ENCODE peak calls at places on chromosome 20, in seven cellular contexts. G is prostate gland; O is hepatocyte; P is mesendoderm; M is neuronal stem cell; E is CD4-positive, CD25-positive, alpha-beta regulatory T cell; Q is MM.1S. B is an unnamed sample. For H3K4me1, the result is how much of the 10 kb centered on the place peaks cover.

GRCh38 chr20:43631598-43631997 is 35.3 kb upstream of the MYBL2 start:
- DNase-seq in G (no peak), O (no peak), P (no peak), M (no peak), E (no peak), Q (no peak), B (no peak)

GRCh38 chr20:51462566-51463276 is 79.8 kb downstream of the NFATC2 start:
- DNase-seq in G (peak), O (peak), P (no peak), M (no peak), E (no peak), Q (no peak), B (peak)

GRCh38 chr20:49570161-49570827 is 2.4 kb upstream of the PTGIS start:
- DNase-seq in G (no peak), O (no peak), P (no peak), M (no peak), E (no peak), Q (no peak), B (no peak)

GRCh38 chr20:9573598-9573997 is 59.2 kb downstream of the LAMP5 start:
- DNase-seq in G (no peak), O (no peak), P (no peak), M (peak), E (no peak), Q (no peak), B (no peak)

GRCh38 chr20:20824924-20825584 is 112.6 kb upstream of the RALGAPA2 start:
- DNase-seq in G (peak), O (peak), P (peak), M (peak), E (peak), Q (peak), B (peak)

GRCh38 chr20:45329497-45330319 is 18.5 kb downstream of the SDC4 start:
- DNase-seq in G (peak), O (no peak), P (no peak), M (no peak), E (no peak), Q (no peak), B (no peak)

GRCh38 chr20:43963872-43964791 is 49.5 kb downstream of the TOX2 start:
- DNase-seq in G (no peak), O (no peak), P (no peak), M (no peak), E (peak), Q (peak), B (no peak)

GRCh38 chr20:49270177-49270576 is 7.7 kb downstream of the ZNFX1 start:
- DNase-seq in G (no peak), O (no peak), P (no peak), M (no peak), E (no peak), Q (no peak), B (no peak)

GRCh38 chr20:36362978-36363713 is 57.0 kb downstream of the DLGAP4 start:
- DNase-seq in G (no peak), O (no peak), P (no peak), M (no peak), E (no peak), Q (no peak), B (no peak)

GRCh38 chr20:22801528-22801927 is 217.2 kb upstream of the FOXA2 start:
- DNase-seq in G (no peak), O (no peak), P (no peak), M (no peak), E (no peak), Q (no peak), B (no peak)

GRCh38 chr20:37726321-37726720 is 32.5 kb downstream of the CTNNBL1 start:
- DNase-seq in G (no peak), O (no peak), P (no peak), M (no peak), E (no peak), Q (no peak), B (no peak)

GRCh38 chr20:62957136-62958117 is 4.9 kb downstream of the SLC17A9 start:
- DNase-seq in G (no peak), O (no peak), P (no peak), M (no peak), E (no peak), Q (no peak), B (no peak)

GRCh38 chr20:58228484-58229197 is at the start of gene ANKRD60:
- DNase-seq in G (no peak), O (peak), P (peak), M (peak), E (peak), Q (no peak), B (peak)

GRCh38 chr20:8414611-8415274 is 282.7 kb downstream of the PLCB1 start:
- DNase-seq in G (no peak), O (no peak), P (no peak), M (no peak), E (no peak), Q (no peak), B (no peak)

GRCh38 chr20:59386819-59387218 is 86.4 kb downstream of the EDN3 start:
- DNase-seq in G (no peak), O (no peak), P (peak), M (no peak), E (no peak), Q (no peak), B (no peak)

GRCh38 chr20:26209171-26209941 is 512.7 kb upstream of the ZNF337 start:
- DNase-seq in G (no peak), O (peak), P (peak), M (peak), E (peak), Q (no peak), B (peak)

GRCh38 chr20:62888406-62888805 is 26.8 kb upstream of the TCFL5 start:
- DNase-seq in G (no peak), O (no peak), P (no peak), M (no peak), E (no peak), Q (no peak), B (no peak)

GRCh38 chr20:16699287-16699686 is 30.5 kb upstream of the SNRPB2 start:
- DNase-seq in G (no peak), O (no peak), P (peak), M (no peak), E (no peak), Q (no peak), B (peak)

GRCh38 chr20:31998246-31998645 is 12.0 kb upstream of the CCM2L start:
- DNase-seq in G (no peak), O (no peak), P (no peak), M (no peak), E (no peak), Q (no peak), B (no peak)
- H3K4me3 ChIP-seq in G (no peak), O (no peak), P (no peak), M (no peak), E (no peak), Q (no peak), B (no peak)

DNA sequence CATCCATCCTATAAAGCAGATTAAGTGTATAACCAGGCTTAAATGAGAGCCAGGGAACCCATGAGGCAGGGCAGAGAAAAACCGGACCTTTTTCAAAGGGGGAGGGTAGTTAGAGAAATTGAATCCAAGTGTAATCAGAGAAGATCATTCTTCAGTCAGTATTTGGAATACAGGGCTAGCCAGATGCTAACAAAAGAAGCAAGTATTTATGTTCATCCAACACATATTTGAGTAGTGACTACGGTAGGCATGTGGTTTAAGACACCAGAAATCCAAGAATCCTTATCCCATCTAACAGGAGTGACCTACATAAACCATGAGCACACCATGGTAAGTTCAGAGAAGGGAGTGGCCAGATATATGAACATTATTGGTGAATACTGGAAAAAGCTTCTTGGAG is 46.8 kb upstream of the FAM83C start:
- DNase-seq in G (no peak), O (no peak), P (no peak), M (no peak), E (no peak), Q (no peak), B (no peak)
- H3K4me1 ChIP-seq in G (under half), O (under half), P (under half), M (under half), E (under half), Q (under half), B (under half)

GRCh38 chr20:11919571-11919970 is 1.9 kb downstream of the BTBD3 start:
- DNase-seq in G (no peak), O (no peak), P (no peak), M (no peak), E (no peak), Q (peak), B (no peak)
- H3K4me3 ChIP-seq in G (peak), O (peak), P (no peak), M (no peak), E (no peak), Q (peak), B (no peak)

GRCh38 chr20:47332381-47333206 is 23.9 kb downstream of the ZMYND8 start:
- DNase-seq in G (no peak), O (no peak), P (no peak), M (no peak), E (no peak), Q (no peak), B (no peak)
- H3K4me1 ChIP-seq in G (under half), O (half or more), P (under half), M (under half), E (under half), Q (under half), B (under half)